ENCODE peak calls at places on chromosomes 16 and 17, in five cellular contexts. K is mesendoderm, H is mammary epithelial cell, F is IMR-90, G is PC-9. S is an unnamed sample.

GRCh38 chr17:72567774-72568173 is 447.0 kb downstream of the SOX9 start:
- DNase-seq in K (no peak), G (no peak), F (no peak), H (no peak), S (no peak)

GRCh38 chr17:81866440-81867122 is 4.6 kb downstream of the ARHGDIA start:
- DNase-seq in F (no peak), G (no peak), K (no peak), H (no peak), S (no peak)

GRCh38 chr16:89660146-89660545 is 2.5 kb downstream of the SPATA33 start:
- DNase-seq in F (no peak), G (no peak), K (no peak), H (no peak), S (no peak)

GRCh38 chr16:8044796-8045195 is 545.5 kb downstream of the TMEM114 start:
- DNase-seq in G (no peak), F (no peak), K (no peak), H (no peak), S (no peak)

GRCh38 chr16:28186752-28187151 is 25.0 kb downstream of the XPO6 start:
- DNase-seq in G (peak), K (no peak), H (no peak), F (peak), S (no peak)

GRCh38 chr17:47423406-47424295 is 99.9 kb downstream of the EFCAB13 start:
- DNase-seq in H (peak), K (peak), G (no peak), F (no peak), S (no peak)

GRCh38 chr17:67212716-67213417 is 32.1 kb downstream of the HELZ start:
- DNase-seq in G (peak), F (peak), H (peak), K (no peak), S (no peak)

GRCh38 chr17:64209356-64209941 is 53.6 kb downstream of the TEX2 start:
- DNase-seq in H (no peak), G (no peak), K (no peak), F (no peak), S (no peak)

GRCh38 chr16:87329436-87330256 is 12.5 kb upstream of the C16orf95 start:
- DNase-seq in K (no peak), G (no peak), H (no peak), F (no peak), S (no peak)

GRCh38 chr16:85234310-85235235 is 122.3 kb upstream of the CIBAR2 start:
- DNase-seq in F (peak), G (no peak), H (no peak), K (peak), S (no peak)

GRCh38 chr17:17044846-17045561 is 2.7 kb downstream of the MPRIP start:
- DNase-seq in K (peak), F (peak), H (peak), G (peak), S (peak)

GRCh38 chr17:37305406-37305905 is 70.3 kb upstream of the C17orf78 start:
- DNase-seq in H (peak), F (no peak), K (no peak), G (no peak), S (no peak)

GRCh38 chr17:17164156-17164555 is 42.0 kb downstream of the PLD6 start:
- DNase-seq in F (no peak), G (no peak), K (no peak), H (no peak), S (no peak)

GRCh38 chr17:61635913-61636432 is 45.0 kb upstream of the NACA2 start:
- DNase-seq in H (peak), K (peak), G (peak), F (peak), S (peak)

GRCh38 chr17:58337126-58337599 is 8.6 kb upstream of the TSPOAP1 start:
- DNase-seq in F (peak), K (peak), H (no peak), G (no peak), S (peak)

GRCh38 chr17:5584383-5584951 is at the start of gene NLRP1:
- DNase-seq in H (peak), F (peak), K (peak), G (no peak), S (peak)

GRCh38 chr17:4786111-4786491 is at the start of gene VMO1:
- DNase-seq in H (no peak), K (no peak), F (no peak), G (no peak), S (no peak)

GRCh38 chr17:246226-246625 is 64.8 kb upstream of the DOC2B start:
- DNase-seq in H (no peak), F (no peak), K (no peak), G (no peak), S (no peak)

GRCh38 chr17:45276031-45276430 is 14.1 kb upstream of the SPATA32 start:
- DNase-seq in H (no peak), G (no peak), F (peak), K (peak), S (no peak)

GRCh38 chr17:78925234-78925633 is at the start of gene TIMP2:
- DNase-seq in G (no peak), K (peak), F (peak), H (no peak), S (no peak)

GRCh38 chr17:42251115-42251514 is 25.1 kb downstream of the STAT5B start:
- DNase-seq in F (no peak), H (no peak), K (peak), G (no peak), S (peak)

GRCh38 chr16:86396318-86396882 is 113.9 kb upstream of the FOXF1 start:
- DNase-seq in G (no peak), K (no peak), F (peak), H (peak), S (no peak)

GRCh38 chr16:64738321-64738960 is 383.4 kb downstream of the CDH11 start:
- DNase-seq in F (peak), G (no peak), K (no peak), H (no peak), S (no peak)

GRCh38 chr16:17305694-17306093 is 165.1 kb downstream of the XYLT1 start:
- DNase-seq in H (no peak), K (no peak), F (no peak), G (no peak), S (no peak)

GRCh38 chr16:5393070-5393469 is 295.5 kb upstream of the EEF2KMT start:
- DNase-seq in F (no peak), G (no peak), K (no peak), H (no peak), S (no peak)

GRCh38 chr17:81509048-81509686 is 3.4 kb downstream of the ACTG1 start:
- DNase-seq in G (peak), F (no peak), K (peak), H (peak), S (peak)

GRCh38 chr16:71711789-71712188 is 12.7 kb downstream of the PHLPP2 start:
- DNase-seq in K (peak), H (no peak), F (no peak), G (no peak), S (no peak)

GRCh38 chr16:27852116-27852515 is 211.4 kb downstream of the GSG1L start:
- DNase-seq in F (no peak), G (no peak), H (no peak), K (no peak), S (no peak)

GRCh38 chr16:1150511-1150982 is 2.4 kb upstream of the CACNA1H start:
- DNase-seq in F (peak), K (peak), G (no peak), H (no peak), S (peak)

GRCh38 chr17:18079543-18079942 is 8.2 kb upstream of the DRG2 start:
- DNase-seq in F (no peak), H (no peak), K (no peak), G (no peak), S (peak)

GRCh38 chr17:17445925-17446665 is 30.7 kb upstream of the MED9 start:
- DNase-seq in H (peak), K (peak), G (peak), F (peak), S (peak)

GRCh38 chr16:68790130-68790761 is 53.1 kb upstream of the TANGO6 start:
- DNase-seq in F (peak), G (peak), K (peak), H (peak), S (no peak)

GRCh38 chr17:55332296-55333041 is 67.7 kb downstream of the HLF start:
- DNase-seq in K (no peak), G (peak), F (no peak), H (no peak), S (no peak)

GRCh38 chr16:58733248-58733670 is 857 bp downstream of the GOT2 start:
- DNase-seq in H (no peak), K (no peak), G (no peak), F (peak), S (peak)

GRCh38 chr16:50265260-50265659 is 1.1 kb upstream of the ADCY7 start:
- DNase-seq in H (no peak), K (peak), F (peak), G (no peak), S (peak)

GRCh38 chr16:15807603-15808009 is 49.2 kb downstream of the MYH11 start:
- DNase-seq in K (peak), G (no peak), H (no peak), F (peak), S (no peak)
- H3K4me3 ChIP-seq in K (no peak), G (no peak), H (no peak), F (no peak), S (no peak)

DNA sequence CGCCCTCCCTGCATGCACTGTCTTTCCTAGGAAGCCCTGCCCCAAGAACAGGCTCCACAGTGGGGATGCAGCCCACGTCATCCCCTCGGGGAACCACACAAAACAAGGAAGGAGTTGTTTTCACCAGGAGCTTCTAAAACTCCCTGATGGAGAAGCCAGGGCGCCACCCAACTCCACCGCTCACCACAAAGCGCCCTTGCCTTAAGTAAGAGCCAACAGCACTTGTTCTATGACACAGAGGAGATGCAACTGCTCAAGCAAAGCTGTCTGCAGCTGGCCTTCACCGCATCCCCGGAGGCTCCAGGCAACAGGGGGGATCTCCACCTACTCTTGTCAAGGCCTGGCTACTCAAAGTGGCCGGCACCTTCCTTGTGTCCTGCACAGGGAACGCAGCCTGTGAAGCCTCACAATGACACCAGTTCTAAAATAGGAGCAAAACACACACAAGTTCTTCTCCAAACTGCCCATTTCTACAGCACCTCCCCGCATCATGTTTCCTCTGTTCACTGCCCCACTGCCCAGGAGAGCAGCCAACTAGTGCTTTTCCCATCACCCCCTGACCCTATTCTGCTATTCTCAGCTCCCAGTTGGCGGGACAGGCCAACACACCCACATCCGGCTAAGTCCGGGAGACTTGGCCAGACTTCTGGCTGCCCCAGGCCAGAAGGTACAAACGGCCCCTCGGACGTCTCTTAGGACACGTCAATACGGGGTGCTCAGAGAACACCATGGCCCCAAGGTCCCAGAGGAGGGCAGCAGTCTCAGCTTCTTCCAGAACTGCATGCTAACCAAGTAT is 24.2 kb downstream of the MPG start:
- DNase-seq in F (peak), H (peak), K (no peak), G (no peak), S (no peak)
- H3K4me2 ChIP-seq in F (no peak), H (no peak), K (no peak), G (no peak), S (no peak)

DNA sequence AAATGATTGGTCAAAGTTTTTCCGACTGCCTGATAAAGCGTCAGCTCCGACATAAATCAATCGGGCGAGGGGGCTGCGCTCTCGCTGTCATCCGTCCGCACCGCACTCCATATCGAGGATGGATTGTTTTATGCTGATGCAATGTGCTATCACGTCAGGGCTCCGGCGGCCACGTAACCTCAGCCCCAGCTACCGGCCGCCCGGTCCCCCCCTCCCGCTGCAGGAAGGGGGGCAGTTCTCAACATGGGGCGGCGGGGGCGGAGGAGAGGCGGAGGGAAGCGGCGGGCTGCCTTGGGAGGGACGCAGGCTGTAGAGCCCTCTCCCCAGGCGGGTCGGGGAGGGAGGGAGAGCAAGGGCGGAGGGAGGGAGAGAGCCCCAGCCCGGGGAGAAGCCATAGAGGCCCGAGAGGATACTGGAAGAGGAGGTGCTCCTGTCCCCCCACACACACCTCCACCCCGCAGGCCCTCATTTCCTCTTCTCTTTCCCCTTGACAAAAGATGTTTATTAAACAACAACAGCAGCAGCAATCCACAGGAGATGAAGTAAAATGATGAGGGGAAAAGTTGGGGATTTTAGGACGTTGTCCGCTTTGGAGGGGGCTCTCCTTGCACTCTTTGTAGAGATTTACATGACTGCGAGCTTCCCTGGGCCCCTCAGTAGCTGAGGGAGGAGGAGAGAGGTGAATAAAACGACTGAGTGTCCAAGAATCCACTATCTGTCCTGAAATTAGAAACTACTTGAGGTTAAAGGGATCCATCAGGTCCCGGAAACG is 498 bp upstream of the HOXB9 start:
- DNase-seq in G (peak), K (no peak), H (no peak), F (peak), S (peak)
- H3K4me3 ChIP-seq in G (peak), K (no peak), H (peak), F (peak), S (peak)

DNA sequence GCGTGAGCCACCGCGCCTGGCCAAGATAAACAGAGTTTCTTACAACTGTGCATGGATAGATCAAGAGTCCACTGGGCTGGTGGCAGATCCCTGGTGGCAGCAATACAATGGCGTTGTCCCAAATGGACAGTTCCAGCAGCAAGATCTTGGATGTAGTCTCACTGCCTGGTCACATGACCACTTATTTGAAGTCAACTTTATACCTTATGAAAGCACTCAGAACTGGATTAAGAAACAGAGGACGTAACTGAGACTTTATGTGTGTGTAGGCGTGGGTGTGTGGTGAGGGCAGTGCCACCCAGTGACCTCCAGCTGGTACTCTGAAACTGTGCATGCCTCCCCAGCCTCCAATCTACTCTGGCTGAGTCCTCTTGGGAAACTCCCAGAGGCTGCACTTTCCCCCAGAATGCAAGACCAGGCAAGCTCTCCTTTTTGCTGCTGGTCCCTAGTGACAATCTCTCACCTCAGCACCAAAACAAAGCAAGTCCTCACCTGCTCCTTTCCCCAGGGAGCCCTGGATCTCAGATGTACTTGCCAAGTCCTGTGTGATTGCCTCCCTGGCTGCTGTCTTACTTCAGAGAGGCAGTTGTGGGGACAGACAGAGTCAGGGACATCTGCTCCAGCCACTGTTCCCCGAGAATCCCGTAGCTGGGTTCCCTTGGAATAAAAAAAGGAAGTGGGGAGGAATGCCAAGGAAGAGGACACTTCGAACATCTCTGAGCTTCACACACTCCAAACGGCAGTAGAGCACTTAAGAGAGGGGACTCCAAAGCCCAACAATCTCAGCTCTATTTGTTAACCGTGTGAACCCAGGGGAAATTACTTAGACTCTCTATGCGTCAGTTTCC is 11.7 kb upstream of the ST6GALNAC2 start:
- DNase-seq in F (no peak), K (no peak), H (peak), G (peak), S (no peak)
- H3K4me2 ChIP-seq in F (no peak), K (no peak), H (peak), G (peak), S (no peak)